ENCODE peak calls at places on chromosomes 11 and 22, in eight cellular contexts. W is GM10248, V is natural killer cell, B is AG10803, M is upper lobe of left lung, O is Caco-2, P is GM12865, Y is fibroblast of the aortic adventitia. R is an unnamed sample.

GRCh38 chr11:20131744-20132666 is 28.3 kb downstream of the DBX1 start:
- DNase-seq in W (peak), V (peak), B (peak), M (peak), O (peak), P (peak), Y (peak), R (no peak)

GRCh38 chr22:37088750-37089408 is 20.6 kb downstream of the TMPRSS6 start:
- DNase-seq in W (peak), V (no peak), B (no peak), M (no peak), O (no peak), P (no peak), Y (no peak), R (no peak)

GRCh38 chr11:5666396-5666780 is 18.5 kb downstream of the TRIM5 start:
- DNase-seq in W (no peak), V (no peak), B (no peak), M (no peak), O (no peak), P (no peak), Y (no peak), R (no peak)

GRCh38 chr11:4610258-4610935 is 2.4 kb upstream of the TRIM68 start:
- DNase-seq in W (no peak), V (no peak), B (peak), M (no peak), O (no peak), P (peak), Y (peak), R (no peak)

GRCh38 chr22:47474464-47474863 is 712.0 kb downstream of the TBC1D22A start:
- DNase-seq in W (no peak), V (no peak), B (no peak), M (no peak), O (no peak), P (no peak), Y (no peak), R (no peak)

GRCh38 chr11:102564110-102564509 is 33.6 kb upstream of the MMP7 start:
- DNase-seq in W (peak), V (no peak), B (peak), M (no peak), O (no peak), P (peak), Y (peak), R (no peak)

GRCh38 chr22:40588726-40589125 is 47.8 kb downstream of the MRTFA start:
- DNase-seq in W (no peak), V (no peak), B (peak), M (no peak), O (peak), P (no peak), Y (peak), R (no peak)

GRCh38 chr11:120394119-120394518 is 57.9 kb downstream of the ARHGEF12 start:
- DNase-seq in W (no peak), V (no peak), B (no peak), M (no peak), O (no peak), P (no peak), Y (no peak), R (no peak)

GRCh38 chr11:104912102-104912501 is 13.8 kb upstream of the CASP12 start:
- DNase-seq in W (no peak), V (no peak), B (no peak), M (no peak), O (no peak), P (no peak), Y (no peak), R (no peak)

GRCh38 chr11:65314501-65315203 is at the start of gene CDC42EP2:
- DNase-seq in W (peak), V (peak), B (peak), M (peak), O (peak), P (peak), Y (peak), R (peak)

GRCh38 chr11:31509017-31509411 is 408 bp downstream of the IMMP1L start:
- DNase-seq in W (peak), V (no peak), B (no peak), M (no peak), O (no peak), P (peak), Y (no peak), R (no peak)

GRCh38 chr11:85941380-85941973 is 86.3 kb downstream of the CCDC83 start:
- DNase-seq in W (peak), V (no peak), B (peak), M (no peak), O (peak), P (peak), Y (peak), R (peak)

GRCh38 chr11:127632546-127632945 is 632.0 kb upstream of the KIRREL3 start:
- DNase-seq in W (no peak), V (no peak), B (no peak), M (no peak), O (no peak), P (no peak), Y (no peak), R (no peak)

GRCh38 chr11:69874178-69874983 is 55.2 kb upstream of the FGF3 start:
- DNase-seq in W (no peak), V (peak), B (no peak), M (no peak), O (no peak), P (no peak), Y (no peak), R (no peak)

GRCh38 chr11:19849107-19849789 is 136.6 kb downstream of the NAV2 start:
- DNase-seq in W (no peak), V (no peak), B (peak), M (no peak), O (no peak), P (no peak), Y (peak), R (no peak)

GRCh38 chr11:65071907-65072630 is 11.8 kb downstream of the CDCA5 start:
- DNase-seq in W (peak), V (no peak), B (no peak), M (no peak), O (no peak), P (peak), Y (no peak), R (no peak)

GRCh38 chr22:49774046-49774445 is 53.6 kb downstream of the BRD1 start:
- DNase-seq in W (no peak), V (no peak), B (no peak), M (peak), O (no peak), P (no peak), Y (no peak), R (no peak)

GRCh38 chr22:28237092-28237491 is 318.0 kb upstream of the PITPNB start:
- DNase-seq in W (no peak), V (no peak), B (peak), M (no peak), O (no peak), P (no peak), Y (no peak), R (no peak)

GRCh38 chr22:49481651-49482399 is 345.8 kb downstream of the BRD1 start:
- DNase-seq in W (no peak), V (no peak), B (no peak), M (peak), O (no peak), P (no peak), Y (no peak), R (peak)

GRCh38 chr22:38567531-38568245 is 2.3 kb downstream of the DMC1 start:
- DNase-seq in W (no peak), V (no peak), B (peak), M (no peak), O (no peak), P (no peak), Y (no peak), R (no peak)

GRCh38 chr11:12981879-12982531 is 27.1 kb upstream of the RASSF10 start:
- DNase-seq in W (no peak), V (no peak), B (peak), M (no peak), O (no peak), P (no peak), Y (peak), R (no peak)

GRCh38 chr11:44561275-44561781 is 4.1 kb upstream of the CD82 start:
- DNase-seq in W (no peak), V (no peak), B (no peak), M (no peak), O (no peak), P (no peak), Y (no peak), R (no peak)

GRCh38 chr11:47592276-47592675 is 1.9 kb downstream of the C1QTNF4 start:
- DNase-seq in W (no peak), V (no peak), B (no peak), M (no peak), O (no peak), P (no peak), Y (no peak), R (no peak)

GRCh38 chr22:42294034-42294985 is 23.9 kb upstream of the TCF20 start:
- DNase-seq in W (no peak), V (no peak), B (peak), M (no peak), O (peak), P (no peak), Y (peak), R (no peak)

GRCh38 chr11:37504925-37505324 is 906.9 kb upstream of the RAG2 start:
- DNase-seq in W (no peak), V (no peak), B (peak), M (no peak), O (peak), P (no peak), Y (peak), R (no peak)

GRCh38 chr11:15313862-15314261 is 199.1 kb downstream of the INSC start:
- DNase-seq in W (no peak), V (no peak), B (no peak), M (no peak), O (peak), P (no peak), Y (no peak), R (no peak)

GRCh38 chr22:25627271-25627848 is 62.9 kb downstream of the GRK3 start:
- DNase-seq in W (no peak), V (no peak), B (no peak), M (no peak), O (no peak), P (no peak), Y (peak), R (no peak)

GRCh38 chr22:23970816-23971482 is 3.3 kb downstream of the DDT start:
- DNase-seq in W (no peak), V (no peak), B (no peak), M (no peak), O (no peak), P (peak), Y (no peak), R (no peak)

GRCh38 chr11:115007851-115008250 is 329.5 kb downstream of the NXPE2 start:
- DNase-seq in W (no peak), V (no peak), B (no peak), M (no peak), O (no peak), P (no peak), Y (no peak), R (no peak)

GRCh38 chr11:79439893-79440450 is 858 bp downstream of the TENM4 start:
- DNase-seq in W (peak), V (no peak), B (no peak), M (peak), O (no peak), P (no peak), Y (no peak), R (peak)

GRCh38 chr22:44505796-44506354 is 7.8 kb upstream of the RTL6 start:
- DNase-seq in W (no peak), V (no peak), B (peak), M (no peak), O (no peak), P (no peak), Y (peak), R (no peak)

GRCh38 chr11:73493838-73494598 is 103.9 kb downstream of the FAM168A start:
- DNase-seq in W (no peak), V (no peak), B (peak), M (no peak), O (peak), P (no peak), Y (peak), R (no peak)

GRCh38 chr11:128095459-128096096 is 491.8 kb downstream of the ETS1 start:
- DNase-seq in W (no peak), V (no peak), B (peak), M (no peak), O (no peak), P (no peak), Y (peak), R (no peak)

GRCh38 chr22:20436309-20437252 is 1.0 kb downstream of the SCARF2 start:
- DNase-seq in W (no peak), V (no peak), B (peak), M (peak), O (peak), P (no peak), Y (peak), R (no peak)

DNA sequence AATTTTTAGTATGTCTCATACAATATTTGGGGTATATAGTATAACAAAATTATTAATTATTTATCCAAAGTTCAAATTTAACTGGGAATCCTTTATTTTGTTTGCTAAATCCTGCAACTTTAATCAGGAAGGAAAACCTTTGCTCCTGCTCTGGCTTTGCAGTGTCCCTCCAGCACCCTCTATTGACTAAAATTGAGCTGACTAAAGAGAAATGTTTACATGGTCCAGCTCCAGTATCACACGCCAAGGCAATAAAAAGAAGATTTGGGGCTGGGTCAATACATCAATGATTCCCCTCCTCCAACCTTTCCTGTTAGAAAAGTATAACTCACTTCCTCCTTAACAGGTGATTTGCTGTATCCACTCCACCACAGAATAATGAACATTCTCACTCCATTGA is 153.0 kb upstream of the LRRC4C start:
- DNase-seq in W (no peak), V (no peak), B (peak), M (no peak), O (peak), P (peak), Y (peak), R (no peak)
- TF ChIP-seq CTCF in W (no peak), V (no peak), B (peak), M (no peak), O (no peak), P (peak), Y (peak), R (no peak)

DNA sequence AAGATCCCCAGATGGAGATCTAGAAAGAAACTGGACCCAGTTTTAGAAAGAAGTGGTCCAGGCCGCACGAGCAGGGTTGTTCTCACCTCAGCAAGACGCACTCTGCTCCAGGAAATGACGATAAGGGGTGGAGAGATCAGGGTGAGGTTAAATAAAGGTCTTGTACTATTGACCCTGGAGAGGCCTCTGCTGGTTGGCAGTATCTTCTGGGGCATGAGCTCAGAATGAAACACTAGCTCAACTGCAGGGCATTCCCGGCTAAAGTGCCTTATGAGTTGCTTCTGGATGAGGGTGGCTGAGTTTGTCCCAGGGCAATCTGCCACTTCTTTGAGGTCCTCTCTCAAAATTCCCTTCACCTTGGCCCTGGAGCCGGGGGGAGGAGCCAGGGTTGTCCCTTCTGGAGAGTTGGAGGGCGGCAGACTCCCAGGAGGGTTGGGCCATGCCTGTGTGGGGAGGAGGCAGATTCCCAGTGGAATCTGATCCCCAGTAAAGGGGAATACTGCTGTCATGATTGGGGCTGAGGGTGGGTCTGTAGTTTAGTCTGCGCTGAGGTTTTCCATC is 10.9 kb downstream of the USP2 start:
- DNase-seq in W (no peak), V (no peak), B (no peak), M (no peak), O (peak), P (peak), Y (peak), R (no peak)
- TF ChIP-seq CTCF in W (no peak), V (no peak), B (no peak), M (no peak), O (no peak), P (no peak), Y (no peak), R (no peak)

GRCh38 chr11:8911040-8911823 is at the start of gene AKIP1:
- DNase-seq in W (peak), V (peak), B (peak), M (peak), O (peak), P (peak), Y (peak), R (peak)
- TF ChIP-seq CTCF in W (no peak), V (no peak), B (no peak), M (no peak), O (no peak), P (no peak), Y (no peak), R (no peak)

GRCh38 chr11:89626366-89626765 is 83.7 kb upstream of the TRIM77 start:
- DNase-seq in W (no peak), V (no peak), B (no peak), M (no peak), O (no peak), P (no peak), Y (no peak), R (no peak)

DNA sequence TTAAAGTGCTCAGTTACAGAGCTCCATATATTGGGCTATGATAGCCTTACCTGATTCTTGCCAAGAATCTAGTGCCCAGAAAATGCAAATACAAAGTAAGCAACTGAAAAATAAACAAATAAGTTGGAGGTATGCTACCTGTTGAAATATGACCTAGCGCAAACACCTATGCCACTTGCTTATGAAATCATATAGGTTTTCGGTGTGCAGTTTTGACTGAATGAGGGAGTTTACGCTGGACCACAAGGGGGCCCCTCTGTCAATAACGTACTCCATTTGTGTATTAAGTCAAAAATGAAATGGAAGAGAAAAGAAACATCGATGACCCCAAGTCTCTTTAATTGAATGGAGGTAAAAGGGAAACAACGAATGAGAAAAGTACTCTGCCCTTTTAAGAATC is 84.9 kb upstream of the TRIM77 start:
- DNase-seq in W (no peak), V (no peak), B (no peak), M (no peak), O (peak), P (no peak), Y (no peak), R (no peak)
- TF ChIP-seq CTCF in W (no peak), V (no peak), B (no peak), M (no peak), O (peak), P (no peak), Y (no peak), R (no peak)

GRCh38 chr11:118927554-118928107 is 1.9 kb upstream of the BCL9L start:
- DNase-seq in W (no peak), V (no peak), B (no peak), M (no peak), O (no peak), P (no peak), Y (no peak), R (no peak)

GRCh38 chr11:118928108-118928869 is 2.6 kb upstream of the BCL9L start:
- DNase-seq in W (peak), V (peak), B (peak), M (peak), O (peak), P (peak), Y (peak), R (peak)

GRCh38 chr11:118930152-118930712 is 4.5 kb upstream of the BCL9L start:
- DNase-seq in W (peak), V (peak), B (peak), M (no peak), O (peak), P (peak), Y (peak), R (no peak)

GRCh38 chr11:118929496-118930151 is 3.9 kb upstream of the BCL9L start:
- DNase-seq in W (peak), V (peak), B (peak), M (peak), O (peak), P (peak), Y (peak), R (peak)

DNA sequence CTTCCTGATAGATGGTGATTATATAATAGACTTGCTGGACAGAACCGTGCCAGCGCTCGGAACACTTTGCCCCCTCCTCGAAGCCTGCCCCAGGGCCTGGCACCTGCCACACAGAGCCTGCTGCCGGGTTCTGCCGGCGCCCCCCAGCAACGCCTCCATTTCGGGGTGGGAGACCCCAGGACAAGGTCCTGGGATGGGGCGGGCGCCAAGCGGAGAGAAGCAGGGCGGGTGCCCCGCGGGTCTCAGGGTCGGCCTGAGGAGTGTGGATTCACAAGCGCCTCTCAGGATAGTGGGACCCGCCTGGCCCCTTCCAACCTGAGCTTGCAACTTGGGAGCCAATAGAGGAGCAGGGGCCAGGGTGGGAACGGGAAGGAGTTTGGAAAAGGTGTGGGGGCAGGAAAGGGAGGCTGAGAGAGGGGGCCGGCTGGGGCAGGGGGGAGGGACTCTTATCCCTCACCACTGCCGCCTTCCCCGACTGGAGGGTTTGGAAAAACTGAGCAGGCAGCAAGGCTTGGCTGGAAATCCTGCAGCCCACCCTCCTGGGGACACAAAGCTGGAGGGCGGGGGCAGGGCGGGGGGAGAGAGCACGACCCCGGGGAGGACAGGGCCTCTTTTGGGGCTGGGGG is 3.3 kb upstream of the BCL9L start:
- DNase-seq in W (no peak), V (no peak), B (peak), M (peak), O (peak), P (no peak), Y (peak), R (peak)
- TF ChIP-seq CTCF in W (no peak), V (no peak), B (no peak), M (no peak), O (peak), P (no peak), Y (peak), R (no peak)

DNA sequence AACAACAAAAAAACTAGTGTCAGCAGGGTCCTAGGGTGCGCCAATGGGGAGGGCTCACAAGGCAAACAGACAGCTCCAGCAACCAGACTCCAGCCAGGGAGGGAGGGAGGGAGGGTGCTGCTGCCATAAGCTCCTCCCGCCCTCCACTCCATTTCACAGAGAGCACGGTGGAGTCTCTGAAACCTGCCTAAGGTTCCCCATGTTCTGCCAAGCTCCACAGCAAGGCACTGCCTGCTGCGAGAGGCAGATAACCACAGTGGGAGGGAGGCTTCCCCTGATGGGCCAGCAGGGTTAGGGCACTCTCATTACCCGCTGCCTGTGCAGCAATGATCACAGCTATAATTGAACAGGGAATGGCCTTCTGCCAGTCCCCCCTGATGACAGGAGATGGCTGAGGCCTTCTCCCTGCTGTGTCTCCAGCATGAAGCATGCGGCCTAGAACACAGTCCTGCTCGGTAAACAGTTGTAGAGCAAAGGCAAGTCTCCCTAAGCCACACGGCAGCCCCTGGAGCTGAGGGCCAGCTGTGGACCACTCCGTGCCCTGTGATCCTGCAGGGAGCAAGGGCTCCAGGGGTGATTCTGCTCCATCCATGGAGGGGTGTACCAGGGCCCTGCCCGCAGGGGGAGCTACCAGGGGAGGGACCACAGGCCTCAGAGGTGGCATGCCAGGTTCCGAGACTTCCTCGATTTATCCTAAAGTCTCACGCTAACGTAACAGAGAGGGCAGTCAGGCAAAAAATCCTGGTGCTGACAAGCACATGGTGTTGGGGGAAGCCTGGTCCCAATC is 42.9 kb downstream of the PC start:
- DNase-seq in W (no peak), V (no peak), B (no peak), M (peak), O (no peak), P (no peak), Y (no peak), R (no peak)
- TF ChIP-seq CTCF in W (no peak), V (no peak), B (no peak), M (no peak), O (no peak), P (no peak), Y (no peak), R (no peak)

R was measured in CD14-positive monocyte.